ENCODE peak calls at places on chromosomes 5 and 9, in four cellular contexts. One of them, this sample, is unnamed.

GRCh38 chr9:93115486-93115885 is 18.6 kb downstream of the NINJ1 start:
- DNase-seq in spleen: no peak
- DNase-seq in mammary epithelial cell: no peak
- DNase-seq in left ventricle myocardium inferior: peak; percentile 1
- DNase-seq in this sample: no peak

GRCh38 chr9:108442604-108443277 is 413.0 kb downstream of the ACTL7B start:
- DNase-seq in spleen: no peak
- DNase-seq in mammary epithelial cell: no peak
- DNase-seq in left ventricle myocardium inferior: no peak
- DNase-seq in this sample: no peak

GRCh38 chr9:98009926-98010325 is 26.8 kb downstream of the ANP32B start:
- DNase-seq in spleen: no peak
- DNase-seq in mammary epithelial cell: no peak
- DNase-seq in left ventricle myocardium inferior: no peak
- DNase-seq in this sample: no peak

GRCh38 chr5:54234304-54234938 is 76.0 kb downstream of the ARL15 start:
- DNase-seq in spleen: no peak
- DNase-seq in mammary epithelial cell: peak; percentile 8
- DNase-seq in left ventricle myocardium inferior: no peak
- DNase-seq in this sample: no peak

GRCh38 chr5:157387683-157388093 is 72.3 kb upstream of the NIPAL4 start:
- DNase-seq in spleen: no peak
- DNase-seq in mammary epithelial cell: peak; percentile 52
- DNase-seq in left ventricle myocardium inferior: no peak
- DNase-seq in this sample: no peak

GRCh38 chr5:103904651-103905050 is 342.1 kb upstream of the NUDT12 start:
- DNase-seq in spleen: no peak
- DNase-seq in mammary epithelial cell: no peak
- DNase-seq in left ventricle myocardium inferior: no peak
- DNase-seq in this sample: no peak

GRCh38 chr9:2620876-2621677 is 510 bp upstream of the VLDLR start:
- DNase-seq in spleen: peak; percentile 83
- DNase-seq in mammary epithelial cell: peak; percentile 76
- DNase-seq in left ventricle myocardium inferior: peak; percentile 85
- DNase-seq in this sample: peak; percentile 89

GRCh38 chr5:88941581-88941980 is 58.6 kb upstream of the MEF2C start:
- DNase-seq in spleen: no peak
- DNase-seq in mammary epithelial cell: no peak
- DNase-seq in left ventricle myocardium inferior: no peak
- DNase-seq in this sample: no peak

GRCh38 chr5:154795235-154795596 is 40.0 kb downstream of the LARP1 start:
- DNase-seq in spleen: no peak
- DNase-seq in mammary epithelial cell: no peak
- DNase-seq in left ventricle myocardium inferior: no peak
- DNase-seq in this sample: no peak

GRCh38 chr9:95980262-95981125 is 105.0 kb downstream of the ERCC6L2 start:
- DNase-seq in spleen: no peak
- DNase-seq in mammary epithelial cell: no peak
- DNase-seq in left ventricle myocardium inferior: no peak
- DNase-seq in this sample: no peak

GRCh38 chr5:173790177-173790719 is 97.9 kb upstream of the CPEB4 start:
- DNase-seq in spleen: no peak
- DNase-seq in mammary epithelial cell: no peak
- DNase-seq in left ventricle myocardium inferior: no peak
- DNase-seq in this sample: no peak

GRCh38 chr5:10030219-10030831 is 219.4 kb downstream of the ATPSCKMT start:
- DNase-seq in spleen: no peak
- DNase-seq in mammary epithelial cell: peak; percentile 30
- DNase-seq in left ventricle myocardium inferior: no peak
- DNase-seq in this sample: peak; percentile 48

GRCh38 chr9:105694848-105695581 is 674 bp downstream of the TMEM38B start:
- DNase-seq in spleen: peak; percentile 91
- DNase-seq in mammary epithelial cell: peak; percentile 60
- DNase-seq in left ventricle myocardium inferior: peak; percentile 56
- DNase-seq in this sample: peak; percentile 59

GRCh38 chr9:121023064-121023463 is 27.0 kb downstream of the C5 start:
- DNase-seq in spleen: no peak
- DNase-seq in mammary epithelial cell: peak; percentile 5
- DNase-seq in left ventricle myocardium inferior: no peak
- DNase-seq in this sample: no peak

GRCh38 chr5:178589180-178590140 is 733 bp downstream of the COL23A1 start:
- DNase-seq in spleen: peak; percentile 81
- DNase-seq in mammary epithelial cell: peak; percentile 7
- DNase-seq in left ventricle myocardium inferior: peak; percentile 41
- DNase-seq in this sample: peak; percentile 72

GRCh38 chr9:19551124-19551929 is 142.5 kb downstream of the ACER2 start:
- DNase-seq in spleen: no peak
- DNase-seq in mammary epithelial cell: no peak
- DNase-seq in left ventricle myocardium inferior: no peak
- DNase-seq in this sample: no peak

GRCh38 chr5:37738057-37738691 is 101.7 kb downstream of the GDNF start:
- DNase-seq in spleen: no peak
- DNase-seq in mammary epithelial cell: peak; percentile 92
- DNase-seq in left ventricle myocardium inferior: no peak
- DNase-seq in this sample: peak; percentile 27

GRCh38 chr5:83148370-83148769 is 71.0 kb downstream of the XRCC4 start:
- DNase-seq in spleen: no peak
- DNase-seq in mammary epithelial cell: no peak
- DNase-seq in left ventricle myocardium inferior: no peak
- DNase-seq in this sample: no peak

GRCh38 chr5:1131726-1132125 is 19.9 kb upstream of the SLC12A7 start:
- DNase-seq in spleen: no peak
- DNase-seq in mammary epithelial cell: no peak
- DNase-seq in left ventricle myocardium inferior: no peak
- DNase-seq in this sample: no peak
- H3K4me3 ChIP-seq in spleen: no peak overlapping the region
- H3K4me3 ChIP-seq in mammary epithelial cell: no peak overlapping the region
- H3K4me3 ChIP-seq in left ventricle myocardium inferior: no peak overlapping the region
- H3K4me3 ChIP-seq in this sample: no peak overlapping the region

DNA sequence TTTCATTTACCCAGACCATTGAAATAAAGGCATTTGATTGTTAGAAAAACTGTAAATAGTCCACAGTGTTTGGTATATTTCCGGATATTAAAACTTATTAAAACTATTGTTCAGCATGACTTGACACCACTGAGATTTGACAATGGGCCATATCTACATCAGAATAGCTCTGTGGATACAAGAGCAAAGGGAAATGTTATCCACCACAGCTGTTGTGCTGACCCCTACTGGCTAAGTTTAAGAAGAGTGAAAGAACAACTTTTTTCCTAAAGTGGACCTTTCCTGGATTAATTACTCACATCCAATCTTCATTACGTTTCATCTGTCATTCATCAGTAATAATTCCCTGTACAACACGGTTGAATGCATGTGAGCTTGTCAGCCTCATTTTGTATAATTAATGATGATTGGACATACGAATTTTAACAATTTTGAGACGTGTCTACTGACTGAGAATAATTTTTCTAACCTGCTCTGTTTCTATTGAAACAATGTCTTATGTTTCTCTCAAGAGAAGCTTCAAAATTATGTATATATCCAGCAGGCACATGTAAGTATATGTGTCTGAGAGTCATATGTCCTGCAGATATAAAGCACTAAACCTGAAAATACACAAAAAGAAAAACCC is 1952.5 kb downstream of the MAT2B start:
- DNase-seq in spleen: no peak
- DNase-seq in mammary epithelial cell: peak; percentile 33
- DNase-seq in left ventricle myocardium inferior: no peak
- DNase-seq in this sample: peak; percentile 33
- TF ChIP-seq CTCF in spleen: peak; percentile 20
- TF ChIP-seq CTCF in mammary epithelial cell: peak; percentile 73
- TF ChIP-seq CTCF in left ventricle myocardium inferior: peak; percentile 18
- TF ChIP-seq CTCF in this sample: peak; percentile 85

GRCh38 chr9:134641173-134641985 is at the start of gene COL5A1:
- DNase-seq in spleen: peak; percentile 85
- DNase-seq in mammary epithelial cell: peak; percentile 86
- DNase-seq in left ventricle myocardium inferior: peak; percentile 91
- DNase-seq in this sample: peak; percentile 97

GRCh38 chr9:134642385-134643181 is 980 bp downstream of the COL5A1 start:
- DNase-seq in spleen: no peak
- DNase-seq in mammary epithelial cell: peak; percentile 44
- DNase-seq in left ventricle myocardium inferior: peak; percentile 68
- DNase-seq in this sample: peak; percentile 39

GRCh38 chr9:134641989-134642384 is 384 bp downstream of the COL5A1 start:
- DNase-seq in spleen: no peak
- DNase-seq in mammary epithelial cell: no peak
- DNase-seq in left ventricle myocardium inferior: no peak
- DNase-seq in this sample: no peak

GRCh38 chr9:134639994-134640393 is 1.6 kb upstream of the COL5A1 start:
- DNase-seq in spleen: no peak
- DNase-seq in mammary epithelial cell: no peak
- DNase-seq in left ventricle myocardium inferior: no peak
- DNase-seq in this sample: no peak

DNA sequence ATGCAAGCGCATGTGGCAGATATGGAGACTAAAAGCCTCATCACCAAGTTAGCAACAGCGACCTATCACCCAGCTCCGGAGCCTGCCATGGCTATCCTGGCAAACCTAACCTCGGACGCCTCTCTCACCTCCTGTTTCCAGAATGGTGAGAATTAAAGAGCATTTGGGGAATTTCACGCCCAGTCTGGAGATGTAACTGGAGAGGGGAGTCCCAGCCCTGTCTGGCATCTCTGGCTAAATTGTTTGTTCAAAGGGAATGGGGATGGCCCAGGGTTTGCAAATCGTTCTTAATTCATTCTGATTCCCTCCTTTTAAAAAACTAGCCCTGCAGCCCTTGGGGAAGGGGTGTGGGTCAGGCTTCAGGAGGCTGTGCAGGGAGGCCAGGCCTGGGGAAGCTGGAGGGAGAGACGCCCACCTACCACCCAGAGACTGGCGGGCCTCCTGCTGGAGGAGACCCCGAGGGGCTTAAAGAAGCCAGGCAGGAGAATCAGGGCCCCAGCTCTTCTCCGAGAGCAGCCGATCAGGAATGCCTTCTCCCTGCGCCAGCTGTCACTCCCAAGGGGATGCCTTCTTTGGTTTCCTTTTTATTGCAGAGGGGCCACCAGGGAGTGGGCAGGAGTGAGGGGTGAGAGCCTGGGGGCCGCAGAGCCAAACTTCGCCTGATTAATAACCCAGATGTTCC is 971 bp upstream of the COL5A1 start:
- DNase-seq in spleen: no peak
- DNase-seq in mammary epithelial cell: no peak
- DNase-seq in left ventricle myocardium inferior: no peak
- DNase-seq in this sample: no peak
- H3K4me3 ChIP-seq in spleen: no peak overlapping the region
- H3K4me3 ChIP-seq in mammary epithelial cell: no peak overlapping the region
- H3K4me3 ChIP-seq in left ventricle myocardium inferior: peak overlapping the region; percentile 80
- H3K4me3 ChIP-seq in this sample: peak overlapping the region; percentile 50

DNA sequence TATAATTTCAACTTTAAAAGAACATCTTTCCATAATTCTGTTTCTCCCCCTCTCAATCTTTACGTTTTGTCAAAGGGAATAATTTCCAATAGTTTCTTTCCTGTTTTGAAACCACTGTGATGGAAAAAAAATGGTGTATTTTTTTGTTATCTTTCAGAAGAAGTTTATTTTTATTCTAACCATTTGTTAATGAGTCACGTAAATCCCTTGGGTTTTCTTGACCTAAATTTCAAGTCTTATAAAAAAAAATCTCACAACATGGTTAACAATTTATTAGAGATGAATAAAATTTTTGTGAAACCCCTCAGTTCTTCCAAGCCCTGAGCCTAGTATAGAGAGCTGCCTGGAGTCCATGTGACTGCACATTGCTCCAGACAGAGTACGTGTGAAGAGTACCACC is 106.1 kb upstream of the FBXL17 start:
- DNase-seq in spleen: no peak
- DNase-seq in mammary epithelial cell: no peak
- DNase-seq in left ventricle myocardium inferior: no peak
- DNase-seq in this sample: no peak
- TF ChIP-seq CTCF in spleen: no peak
- TF ChIP-seq CTCF in mammary epithelial cell: no peak
- TF ChIP-seq CTCF in left ventricle myocardium inferior: no peak
- TF ChIP-seq CTCF in this sample: no peak

GRCh38 chr5:72180925-72181324 is 73.7 kb downstream of the MAP1B start:
- DNase-seq in spleen: no peak
- DNase-seq in mammary epithelial cell: no peak
- DNase-seq in left ventricle myocardium inferior: no peak
- DNase-seq in this sample: no peak
- H3K4me3 ChIP-seq in spleen: no peak overlapping the region
- H3K4me3 ChIP-seq in mammary epithelial cell: no peak overlapping the region
- H3K4me3 ChIP-seq in left ventricle myocardium inferior: no peak overlapping the region
- H3K4me3 ChIP-seq in this sample: no peak overlapping the region

DNA sequence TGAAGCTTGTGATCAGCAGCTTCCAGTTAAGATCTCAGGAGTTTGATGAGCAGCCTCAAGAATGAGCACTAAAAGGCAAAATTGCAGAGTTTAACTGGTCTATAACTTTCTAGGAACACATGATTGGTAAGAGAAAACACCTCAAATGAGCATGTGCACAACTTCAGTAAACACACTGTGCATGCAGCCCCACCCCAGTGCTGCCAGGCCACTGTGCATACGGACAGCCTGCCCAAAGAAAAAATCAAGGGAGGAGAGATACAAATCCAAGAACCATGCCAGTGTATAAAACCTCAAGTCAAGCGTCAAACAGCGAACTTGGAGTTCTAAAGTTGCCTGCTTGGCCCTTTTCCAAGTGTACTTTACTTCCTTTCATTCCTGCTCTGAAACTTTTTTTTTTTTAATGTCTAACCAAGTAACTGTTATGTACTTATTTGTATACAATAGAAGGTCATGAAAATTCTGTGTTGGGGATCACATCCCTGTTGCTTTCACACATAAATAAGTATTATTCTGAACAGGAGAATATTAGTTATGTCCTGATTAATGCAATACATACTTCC is 125.6 kb upstream of the TSLP start:
- DNase-seq in spleen: no peak
- DNase-seq in mammary epithelial cell: no peak
- DNase-seq in left ventricle myocardium inferior: no peak
- DNase-seq in this sample: no peak
- TF ChIP-seq CTCF in spleen: no peak
- TF ChIP-seq CTCF in mammary epithelial cell: no peak
- TF ChIP-seq CTCF in left ventricle myocardium inferior: no peak
- TF ChIP-seq CTCF in this sample: no peak

GRCh38 chr5:6687501-6687900 is 25.7 kb upstream of the TENT4A start:
- DNase-seq in spleen: no peak
- DNase-seq in mammary epithelial cell: no peak
- DNase-seq in left ventricle myocardium inferior: no peak
- DNase-seq in this sample: no peak
- H3K4me3 ChIP-seq in spleen: no peak overlapping the region
- H3K4me3 ChIP-seq in mammary epithelial cell: no peak overlapping the region
- H3K4me3 ChIP-seq in left ventricle myocardium inferior: peak overlapping the region; percentile 60
- H3K4me3 ChIP-seq in this sample: no peak overlapping the region

GRCh38 chr9:89808076-89808701 is 203.4 kb downstream of the GADD45G start:
- DNase-seq in spleen: no peak
- DNase-seq in mammary epithelial cell: no peak
- DNase-seq in left ventricle myocardium inferior: no peak
- DNase-seq in this sample: no peak
- TF ChIP-seq CTCF in spleen: peak; percentile 23
- TF ChIP-seq CTCF in mammary epithelial cell: no peak
- TF ChIP-seq CTCF in left ventricle myocardium inferior: peak; percentile 28
- TF ChIP-seq CTCF in this sample: peak; percentile 26

GRCh38 chr5:141491323-141492167 is 2.7 kb downstream of the PCDHGC5 start:
- DNase-seq in spleen: no peak
- DNase-seq in mammary epithelial cell: no peak
- DNase-seq in left ventricle myocardium inferior: no peak
- DNase-seq in this sample: no peak
- H3K4me3 ChIP-seq in spleen: no peak overlapping the region
- H3K4me3 ChIP-seq in mammary epithelial cell: no peak overlapping the region
- H3K4me3 ChIP-seq in left ventricle myocardium inferior: peak overlapping the region; percentile 15
- H3K4me3 ChIP-seq in this sample: no peak overlapping the region

This sample was measured in BE2C.